ENCODE peak calls at places on chromosomes 16 and 17, in nine cellular contexts. J is mucosa of descending colon, S is dorsolateral prefrontal cortex, B is nephron progenitor cell, O is suprapubic skin, Q is foreskin fibroblast, I is OCI-LY7, U is WTC11, M is stomach. C is an unnamed sample.

GRCh38 chr16:86575754-86576557 is 2.4 kb upstream of the FOXL1 start:
- DNase-seq in O (peak), M (peak), Q (peak), J (peak), B (peak), I (peak), S (no peak), U (peak), C (peak)

GRCh38 chr16:88505405-88506082 is 52.5 kb downstream of the ZFPM1 start:
- DNase-seq in Q (no peak), M (peak), B (peak), O (no peak), S (no peak), U (peak), I (peak), J (peak), C (peak)

GRCh38 chr16:70695351-70696070 is 9.7 kb upstream of the MTSS2 start:
- DNase-seq in I (peak), Q (peak), S (no peak), M (peak), U (no peak), J (peak), O (no peak), B (no peak), C (peak)

GRCh38 chr17:35087731-35088646 is 24.5 kb upstream of the RFFL start:
- DNase-seq in U (peak), B (peak), I (peak), J (peak), Q (peak), O (peak), M (peak), S (peak), C (peak)

GRCh38 chr17:77288115-77288619 is 147.4 kb downstream of the SEC14L1 start:
- DNase-seq in I (no peak), U (no peak), Q (no peak), B (no peak), O (no peak), J (peak), S (no peak), M (no peak), C (no peak)

GRCh38 chr17:10177921-10178788 is 20.3 kb downstream of the GAS7 start:
- DNase-seq in O (no peak), U (peak), M (no peak), J (no peak), S (peak), I (no peak), Q (peak), B (no peak), C (no peak)

GRCh38 chr16:5790512-5790911 is 692.9 kb upstream of the EEF2KMT start:
- DNase-seq in M (no peak), U (no peak), J (no peak), I (no peak), O (no peak), B (no peak), S (no peak), Q (no peak), C (no peak)

GRCh38 chr16:1610071-1610840 is 1.6 kb downstream of the IFT140 start:
- DNase-seq in Q (peak), M (peak), B (peak), J (peak), S (peak), O (peak), I (peak), U (peak), C (peak)

GRCh38 chr17:74568116-74568873 is 986 bp upstream of the CD300H start:
- DNase-seq in U (no peak), I (no peak), B (no peak), O (no peak), S (no peak), Q (no peak), J (no peak), M (no peak), C (no peak)

GRCh38 chr16:10607157-10607556 is 26.8 kb upstream of the EMP2 start:
- DNase-seq in J (no peak), Q (no peak), I (no peak), M (no peak), O (no peak), U (no peak), S (no peak), B (no peak), C (no peak)

GRCh38 chr17:42608692-42609181 is 437 bp downstream of the RETREG3 start:
- DNase-seq in J (no peak), I (peak), B (no peak), S (no peak), Q (no peak), M (no peak), O (no peak), U (no peak), C (no peak)

GRCh38 chr16:49531425-49531824 is 157.8 kb downstream of the C16orf78 start:
- DNase-seq in I (no peak), B (no peak), O (no peak), J (no peak), Q (no peak), U (no peak), M (no peak), S (no peak), C (no peak)

GRCh38 chr17:46002311-46002972 is 3.4 kb downstream of the STH start:
- DNase-seq in U (peak), M (peak), J (peak), O (no peak), B (peak), Q (peak), S (peak), I (peak), C (peak)

GRCh38 chr17:47725446-47726109 is 7.5 kb upstream of the TBX21 start:
- DNase-seq in J (no peak), Q (no peak), B (no peak), M (no peak), S (no peak), U (no peak), I (no peak), O (no peak), C (no peak)

GRCh38 chr17:76696763-76697701 is 13.7 kb downstream of the MXRA7 start:
- DNase-seq in B (no peak), J (no peak), M (no peak), Q (no peak), U (no peak), O (no peak), S (no peak), I (peak), C (no peak)

GRCh38 chr16:15553313-15554088 is 89.5 kb downstream of the MARF1 start:
- DNase-seq in O (no peak), U (no peak), B (no peak), Q (peak), S (no peak), J (no peak), M (no peak), I (no peak), C (no peak)

GRCh38 chr16:62391940-62392339 is 355.7 kb upstream of the CDH8 start:
- DNase-seq in M (no peak), O (no peak), U (no peak), B (no peak), I (no peak), S (no peak), J (no peak), Q (no peak), C (no peak)

GRCh38 chr17:79831367-79832210 is 7.7 kb downstream of the CBX4 start:
- DNase-seq in S (peak), J (peak), M (peak), B (peak), I (no peak), U (peak), O (no peak), Q (no peak), C (no peak)

GRCh38 chr17:7951143-7951792 is 19.3 kb downstream of the CNTROB start:
- DNase-seq in I (no peak), U (no peak), S (no peak), O (no peak), J (no peak), M (no peak), Q (no peak), B (no peak), C (no peak)

GRCh38 chr17:80007939-80008338 is 27.7 kb downstream of the TBC1D16 start:
- DNase-seq in S (no peak), J (no peak), O (peak), Q (no peak), M (no peak), U (no peak), I (no peak), B (no peak), C (no peak)

GRCh38 chr16:73713817-73714495 is 582.7 kb upstream of the PSMD7 start:
- DNase-seq in J (peak), Q (no peak), I (peak), U (peak), S (peak), O (no peak), M (no peak), B (peak), C (peak)

GRCh38 chr16:1752853-1753252 is 18.5 kb downstream of the NME3 start:
- DNase-seq in S (no peak), B (no peak), U (no peak), O (no peak), M (no peak), I (no peak), Q (no peak), J (no peak), C (no peak)

GRCh38 chr16:705748-706188 is at the start of gene FBXL16:
- DNase-seq in M (no peak), U (no peak), O (no peak), Q (peak), S (peak), J (no peak), I (peak), B (peak), C (no peak)

DNA sequence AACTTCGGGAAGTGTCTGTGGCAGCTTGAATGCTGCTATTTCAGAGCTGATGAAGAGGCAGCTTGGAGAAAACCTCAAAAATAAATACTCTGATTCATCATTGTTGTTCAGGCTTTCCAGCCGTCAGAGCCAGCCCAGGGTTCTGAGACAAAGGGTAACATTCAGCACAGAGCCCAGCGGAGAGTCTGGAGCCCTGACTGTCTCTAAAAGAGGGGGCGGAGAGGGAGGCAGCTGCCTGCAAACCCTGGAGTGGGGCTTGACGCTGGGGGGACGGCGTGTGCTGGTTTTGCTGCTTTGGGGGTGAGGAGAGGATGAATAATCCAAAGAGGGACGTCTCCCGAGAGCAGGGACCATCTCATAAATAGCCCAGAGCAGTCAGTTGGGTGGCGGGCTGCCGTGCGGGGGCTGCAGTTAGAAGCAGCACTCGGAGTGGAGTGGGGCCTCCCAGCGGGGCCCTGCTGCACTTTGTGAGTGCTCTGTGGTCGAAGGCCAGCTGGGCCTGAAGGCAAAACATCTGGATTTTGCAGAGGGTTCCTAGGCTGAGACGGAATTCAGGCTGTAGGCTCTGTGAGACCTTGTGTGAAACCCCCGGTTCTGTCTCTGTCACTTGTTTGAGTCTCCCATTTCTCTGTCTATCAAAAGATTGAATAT is 237.8 kb downstream of the PRKCA start:
- DNase-seq in I (peak), M (no peak), B (peak), O (no peak), Q (peak), U (peak), S (peak), J (peak), C (no peak)
- TF ChIP-seq CTCF in I (no peak), M (no peak), B (no peak), O (no peak), Q (no peak), U (no peak), S (no peak), J (no peak), C (no peak)

GRCh38 chr16:82748026-82748425 is 121.3 kb downstream of the CDH13 start:
- DNase-seq in I (no peak), O (no peak), Q (peak), B (no peak), J (no peak), M (no peak), S (no peak), U (no peak), C (no peak)
- TF ChIP-seq CTCF in I (peak), O (no peak), Q (peak), B (no peak), J (no peak), M (no peak), S (peak), U (no peak), C (no peak)

DNA sequence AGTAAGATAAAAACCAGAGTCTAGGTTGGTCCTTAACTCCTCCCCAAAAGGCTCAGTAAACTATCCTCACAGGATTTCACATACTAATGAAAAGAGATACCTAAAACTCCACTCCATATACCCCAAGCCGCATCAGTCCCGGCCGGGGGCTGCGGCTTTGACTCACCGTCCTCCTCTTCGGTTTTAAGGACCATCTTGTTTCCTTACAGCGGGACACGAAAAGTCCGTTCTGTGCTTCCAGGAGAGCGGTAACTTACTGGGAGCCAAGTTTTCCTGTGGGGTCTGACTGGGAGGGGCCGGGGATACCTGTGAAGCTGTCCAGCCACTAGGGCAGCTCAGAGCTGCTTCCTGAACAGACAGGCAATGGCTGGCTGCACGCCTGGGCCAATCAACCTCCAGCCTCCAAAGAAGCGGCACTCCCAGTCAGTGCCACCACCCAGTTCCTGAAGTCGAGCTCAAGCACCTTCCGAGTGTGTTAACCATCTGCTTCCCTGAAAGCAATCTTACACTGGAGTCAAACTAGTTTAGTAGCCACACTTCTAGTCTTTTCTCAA is 45.5 kb downstream of the CYTH1 start:
- DNase-seq in U (peak), Q (no peak), S (no peak), B (no peak), I (peak), J (peak), O (peak), M (peak), C (no peak)
- TF ChIP-seq CTCF in U (no peak), Q (no peak), S (no peak), B (no peak), I (peak), J (no peak), O (peak), M (no peak), C (no peak)

DNA sequence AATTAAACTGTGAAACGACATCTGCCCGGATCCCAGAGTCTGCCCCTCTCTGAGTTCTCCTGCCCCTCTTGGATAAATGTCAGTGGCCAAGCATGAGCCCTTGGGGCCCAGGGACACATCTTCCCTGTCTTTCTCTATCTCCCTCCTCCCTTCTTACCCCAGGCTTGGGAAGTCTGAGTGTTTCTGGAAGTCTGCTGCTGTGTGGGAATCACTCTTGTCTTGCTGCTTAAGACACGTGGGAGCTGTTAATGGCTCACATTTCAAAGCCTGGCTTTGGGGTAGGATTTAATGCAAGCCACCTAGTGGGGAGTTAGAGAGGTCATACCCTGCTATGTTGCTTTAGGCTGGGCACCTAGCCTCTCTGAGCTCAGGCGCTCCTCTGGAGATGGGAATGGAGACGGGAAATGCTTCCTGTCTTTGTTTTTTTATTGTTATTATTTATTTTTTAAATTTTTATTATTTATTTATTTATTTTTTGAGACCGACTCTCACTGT is 218.5 kb upstream of the CIBAR2 start:
- DNase-seq in J (no peak), I (peak), U (no peak), B (peak), M (no peak), O (no peak), S (no peak), Q (peak), C (peak)
- TF ChIP-seq CTCF in J (no peak), I (peak), U (no peak), B (peak), M (no peak), O (peak), S (peak), Q (peak), C (peak)

C was measured in endothelial cell.